ENCODE peak calls at places on chromosome 5, in ten cellular contexts. X, I, S, W, Y, V, A, L, F and T are unnamed samples.

GRCh38 chr5:172443441-172444109 is 10.8 kb downstream of the SH3PXD2B start:
- DNase-seq in W (no peak), I (peak), F (no peak), Y (no peak), V (peak), L (peak), A (no peak), S (no peak), X (peak), T (peak)

GRCh38 chr5:81326554-81326953 is 25.2 kb downstream of the ZCCHC9 start:
- DNase-seq in I (no peak), A (no peak), L (no peak), X (no peak), Y (no peak), W (no peak), V (no peak), S (no peak), F (no peak), T (peak)

GRCh38 chr5:171627936-171628335 is 157.7 kb upstream of the SMIM23 start:
- DNase-seq in X (no peak), I (no peak), Y (no peak), W (no peak), A (no peak), S (no peak), V (no peak), F (no peak), L (no peak), T (no peak)

GRCh38 chr5:136159457-136159856 is 26.8 kb downstream of the SMAD5 start:
- DNase-seq in F (no peak), Y (no peak), L (no peak), X (no peak), I (peak), A (no peak), S (no peak), V (no peak), W (no peak), T (peak)

GRCh38 chr5:127375124-127375523 is 84.5 kb downstream of the MEGF10 start:
- DNase-seq in Y (no peak), I (no peak), X (no peak), A (no peak), F (no peak), L (no peak), V (no peak), S (no peak), W (no peak), T (no peak)

GRCh38 chr5:180975338-180975737 is 13.3 kb upstream of the BTNL3 start:
- DNase-seq in X (no peak), V (no peak), F (no peak), I (no peak), L (no peak), A (no peak), W (no peak), S (no peak), Y (no peak), T (no peak)

GRCh38 chr5:39009280-39009679 is 64.9 kb downstream of the RICTOR start:
- DNase-seq in S (no peak), W (no peak), X (no peak), L (no peak), V (no peak), A (no peak), I (no peak), Y (no peak), F (no peak), T (no peak)

GRCh38 chr5:43191740-43192557 is at the start of gene NIM1K:
- DNase-seq in F (peak), W (peak), L (peak), V (no peak), I (peak), A (peak), X (peak), S (peak), Y (peak), T (peak)

GRCh38 chr5:169805527-169805934 is 168.5 kb downstream of the DOCK2 start:
- DNase-seq in Y (no peak), V (no peak), W (peak), I (no peak), A (no peak), F (peak), L (no peak), X (no peak), S (peak), T (peak)

GRCh38 chr5:14183187-14183939 is 40.2 kb downstream of the TRIO start:
- DNase-seq in S (no peak), A (no peak), I (peak), F (no peak), Y (no peak), W (no peak), L (no peak), X (no peak), V (no peak), T (peak)

GRCh38 chr5:149550608-149551226 is 522 bp downstream of the CSNK1A1 start:
- DNase-seq in I (no peak), X (peak), S (peak), W (peak), L (no peak), Y (no peak), A (no peak), F (no peak), V (no peak), T (peak)

GRCh38 chr5:137957948-137958347 is 68.7 kb downstream of the PKD2L2 start:
- DNase-seq in I (no peak), X (no peak), V (no peak), S (no peak), W (no peak), F (no peak), L (no peak), Y (no peak), A (no peak), T (peak)

GRCh38 chr5:154311362-154311761 is 120.8 kb downstream of the GALNT10 start:
- DNase-seq in Y (no peak), W (no peak), L (no peak), S (no peak), V (no peak), I (no peak), X (no peak), A (no peak), F (no peak), T (peak)

GRCh38 chr5:147481376-147481775 is 28.5 kb downstream of the DPYSL3 start:
- DNase-seq in W (no peak), X (no peak), V (peak), A (no peak), S (no peak), Y (no peak), L (no peak), F (no peak), I (peak), T (peak)

GRCh38 chr5:178569485-178569884 is 20.7 kb downstream of the COL23A1 start:
- DNase-seq in L (no peak), I (peak), F (no peak), A (no peak), X (no peak), W (no peak), S (no peak), V (no peak), Y (no peak), T (no peak)

GRCh38 chr5:72210913-72211670 is 103.8 kb downstream of the MAP1B start:
- DNase-seq in S (no peak), W (no peak), F (no peak), V (no peak), I (peak), Y (no peak), L (peak), A (no peak), X (peak), T (peak)

GRCh38 chr5:178460598-178461425 is 129.4 kb downstream of the COL23A1 start:
- DNase-seq in Y (peak), X (peak), W (peak), A (peak), L (peak), V (no peak), F (no peak), S (peak), I (peak), T (peak)

GRCh38 chr5:128154943-128155342 is 71.4 kb downstream of the SLC12A2 start:
- DNase-seq in W (no peak), F (no peak), V (no peak), X (no peak), A (no peak), S (no peak), Y (no peak), L (no peak), I (peak), T (peak)

GRCh38 chr5:150338546-150338945 is 19.0 kb upstream of the TCOF1 start:
- DNase-seq in W (no peak), F (no peak), S (no peak), X (no peak), I (no peak), A (no peak), L (no peak), V (no peak), Y (no peak), T (no peak)

GRCh38 chr5:16855475-16855874 is 80.6 kb downstream of the MYO10 start:
- DNase-seq in L (peak), X (no peak), W (no peak), Y (peak), F (no peak), A (peak), S (peak), I (peak), V (no peak), T (peak)

GRCh38 chr5:5716665-5717064 is 294.2 kb downstream of the ICE1 start:
- DNase-seq in S (no peak), F (no peak), W (no peak), V (no peak), I (no peak), Y (no peak), X (no peak), L (no peak), A (no peak), T (no peak)

GRCh38 chr5:173567548-173567947 is 48.9 kb downstream of the BOD1 start:
- DNase-seq in F (no peak), W (no peak), V (no peak), S (no peak), A (no peak), L (no peak), I (no peak), Y (no peak), X (no peak), T (peak)

GRCh38 chr5:133439859-133440258 is 172.5 kb downstream of the FSTL4 start:
- DNase-seq in Y (no peak), I (no peak), S (no peak), X (no peak), A (no peak), V (no peak), F (no peak), L (no peak), W (no peak), T (no peak)

GRCh38 chr5:132259061-132259851 is 1.8 kb downstream of the PDLIM4 start:
- DNase-seq in W (no peak), V (peak), S (peak), X (peak), I (peak), A (no peak), L (peak), Y (no peak), F (no peak), T (peak)

GRCh38 chr5:178757410-178757809 is 27.0 kb upstream of the ZNF354A start:
- DNase-seq in X (no peak), S (no peak), W (no peak), A (no peak), L (no peak), I (no peak), F (no peak), Y (no peak), V (no peak), T (no peak)

GRCh38 chr5:116559673-116560164 is 14.9 kb downstream of the SEMA6A start:
- DNase-seq in L (no peak), I (no peak), F (no peak), V (no peak), A (no peak), S (peak), W (no peak), X (no peak), Y (no peak), T (no peak)

GRCh38 chr5:132050136-132050535 is 10.3 kb upstream of the IL3 start:
- DNase-seq in Y (no peak), I (no peak), V (no peak), W (no peak), F (no peak), S (no peak), L (no peak), X (peak), A (no peak), T (no peak)

GRCh38 chr5:22514231-22514630 is 338.9 kb downstream of the CDH12 start:
- DNase-seq in X (no peak), S (no peak), I (no peak), W (no peak), L (no peak), Y (no peak), V (no peak), A (no peak), F (no peak), T (no peak)

GRCh38 chr5:56735845-56736641 is 79.3 kb upstream of the MAP3K1 start:
- DNase-seq in A (no peak), V (no peak), L (no peak), W (no peak), X (no peak), F (no peak), I (no peak), S (no peak), Y (no peak), T (no peak)

GRCh38 chr5:119302916-119303897 is 52.6 kb upstream of the TNFAIP8 start:
- DNase-seq in W (no peak), S (no peak), I (peak), V (peak), A (no peak), X (no peak), L (peak), Y (no peak), F (no peak), T (peak)

GRCh38 chr5:61919920-61920319 is 386.1 kb upstream of the KIF2A start:
- DNase-seq in Y (peak), V (no peak), X (no peak), W (no peak), F (no peak), A (no peak), L (peak), I (no peak), S (no peak), T (no peak)